ENCODE peak calls at places on chromosomes 5 and 9, in nine cellular contexts. Z is GM12878, G is stomach, K is tibial nerve, L is A549, A is transverse colon, R is K562, D is upper lobe of left lung, X is sigmoid colon. F is an unnamed sample.

GRCh38 chr9:121652838-121653231 is 1.4 kb downstream of the DAB2IP start:
- DNase-seq in G (no peak), K (no peak), D (no peak), X (no peak), L (no peak), A (no peak), Z (no peak), R (no peak), F (no peak)

GRCh38 chr5:55636711-55637110 is 75.4 kb downstream of the SLC38A9 start:
- DNase-seq in D (no peak), G (no peak), X (no peak), L (peak), A (peak), Z (no peak), R (no peak), K (no peak), F (peak)

GRCh38 chr9:111040494-111040893 is 2.2 kb upstream of the LPAR1 start:
- DNase-seq in R (no peak), G (no peak), L (no peak), X (no peak), Z (no peak), K (no peak), D (no peak), A (no peak), F (no peak)

GRCh38 chr5:122077451-122078115 is 476 bp downstream of the LOX start:
- DNase-seq in G (peak), X (peak), R (no peak), D (peak), A (peak), Z (no peak), K (peak), L (no peak), F (peak)

GRCh38 chr5:171269717-171270116 is 39.3 kb upstream of the TLX3 start:
- DNase-seq in Z (no peak), L (no peak), G (no peak), D (no peak), X (no peak), A (no peak), K (no peak), R (no peak), F (no peak)

GRCh38 chr5:177982956-177983355 is 13.1 kb downstream of the PROP1 start:
- DNase-seq in G (no peak), X (no peak), A (no peak), K (no peak), L (no peak), Z (no peak), D (no peak), R (no peak), F (no peak)

GRCh38 chr5:142017832-142018427 is 5.1 kb upstream of the GNPDA1 start:
- DNase-seq in R (no peak), X (no peak), Z (peak), D (no peak), G (no peak), K (no peak), A (no peak), L (no peak), F (no peak)

GRCh38 chr9:123389698-123390097 is 33.7 kb downstream of the CRB2 start:
- DNase-seq in K (no peak), Z (no peak), L (no peak), A (no peak), G (no peak), D (no peak), R (no peak), X (no peak), F (no peak)

GRCh38 chr5:911601-912000 is 18.9 kb downstream of the TRIP13 start:
- DNase-seq in K (no peak), G (no peak), L (no peak), X (no peak), D (no peak), A (no peak), Z (no peak), R (no peak), F (no peak)

GRCh38 chr5:61575103-61575502 is 243.0 kb downstream of the ZSWIM6 start:
- DNase-seq in Z (no peak), K (no peak), X (no peak), D (no peak), A (no peak), G (no peak), L (no peak), R (peak), F (no peak)

GRCh38 chr5:5422819-5423515 is 490 bp downstream of the ICE1 start:
- DNase-seq in G (no peak), A (no peak), D (no peak), L (no peak), X (no peak), K (no peak), R (peak), Z (no peak), F (no peak)

GRCh38 chr5:74237746-74238145 is 402.8 kb downstream of the ENC1 start:
- DNase-seq in Z (no peak), L (no peak), K (no peak), X (no peak), D (no peak), A (no peak), R (no peak), G (no peak), F (no peak)

GRCh38 chr9:76136986-76137385 is 246.5 kb downstream of the PCSK5 start:
- DNase-seq in G (no peak), Z (no peak), X (no peak), A (no peak), D (no peak), K (no peak), L (peak), R (no peak), F (no peak)

GRCh38 chr9:121906074-121906520 is 187.0 kb downstream of the TTLL11 start:
- DNase-seq in A (no peak), L (no peak), D (no peak), X (no peak), K (no peak), R (no peak), G (no peak), Z (no peak), F (no peak)

GRCh38 chr9:5621327-5621726 is 7.6 kb upstream of the RIC1 start:
- DNase-seq in A (no peak), L (peak), G (no peak), R (no peak), K (no peak), D (no peak), Z (no peak), X (no peak), F (no peak)

GRCh38 chr9:438961-439768 is 224.5 kb downstream of the DOCK8 start:
- DNase-seq in X (peak), Z (no peak), G (no peak), R (no peak), L (no peak), A (no peak), K (peak), D (peak), F (peak)

GRCh38 chr5:170000155-170000554 is 19.9 kb upstream of the INSYN2B start:
- DNase-seq in G (no peak), Z (no peak), R (no peak), K (no peak), X (no peak), L (no peak), D (no peak), A (no peak), F (no peak)

GRCh38 chr9:36980148-36980974 is 53.7 kb downstream of the PAX5 start:
- DNase-seq in D (no peak), G (no peak), K (no peak), X (peak), Z (no peak), R (peak), L (peak), A (no peak), F (no peak)

GRCh38 chr5:68305223-68305865 is 89.8 kb downstream of the PIK3R1 start:
- DNase-seq in L (no peak), X (no peak), K (no peak), A (no peak), R (no peak), G (no peak), D (no peak), Z (no peak), F (no peak)

GRCh38 chr5:1330847-1331831 is 13.8 kb downstream of the CLPTM1L start:
- DNase-seq in A (peak), Z (no peak), D (peak), R (no peak), X (peak), K (no peak), L (no peak), G (no peak), F (no peak)

GRCh38 chr9:73872693-73873092 is 624.4 kb upstream of the RORB start:
- DNase-seq in G (no peak), L (no peak), A (no peak), D (no peak), R (no peak), Z (no peak), K (no peak), X (no peak), F (no peak)

GRCh38 chr5:113022661-113023060 is 46.1 kb downstream of the DCP2 start:
- DNase-seq in R (no peak), L (no peak), D (no peak), K (no peak), Z (peak), X (no peak), A (no peak), G (no peak), F (no peak)
- H3K4me3 ChIP-seq in R (no peak), L (no peak), D (no peak), K (no peak), Z (no peak), X (no peak), A (no peak), G (no peak), F (no peak)

GRCh38 chr5:33379757-33380156 is 61.0 kb upstream of the TARS1 start:
- DNase-seq in R (peak), Z (no peak), A (no peak), X (no peak), K (no peak), G (no peak), L (no peak), D (no peak), F (no peak)
- TF ChIP-seq EP300 in R (no peak), Z (no peak), A (no peak), X (no peak), K (no peak), G (no peak), L (no peak), D (no peak), F (no peak)

DNA sequence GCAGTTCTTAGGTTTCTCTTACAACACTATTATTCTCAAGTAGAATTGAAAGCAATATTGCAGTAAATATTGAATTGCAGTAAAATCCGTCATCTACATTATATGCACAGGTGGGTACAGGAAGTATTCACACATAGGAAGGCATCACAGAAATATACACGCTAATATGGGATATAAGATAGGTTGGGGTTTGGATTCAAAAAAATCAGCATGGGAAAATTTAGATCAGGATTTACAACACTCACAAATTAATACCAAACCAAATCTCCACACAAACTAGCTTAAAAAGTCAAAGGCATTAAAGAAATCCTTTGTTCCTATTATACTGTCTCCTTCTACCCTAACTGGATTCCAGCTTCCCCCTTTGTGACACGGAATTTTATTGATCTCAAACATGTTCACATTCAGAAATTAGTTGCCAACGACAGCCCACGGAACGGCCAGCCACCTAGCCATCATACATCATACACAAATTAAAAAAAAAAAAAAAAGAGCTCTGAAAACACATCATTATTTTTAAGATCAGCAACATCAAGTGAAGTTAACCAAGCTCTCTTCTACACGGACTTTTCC is 2.2 kb downstream of the NR6A1 start:
- DNase-seq in A (no peak), D (no peak), G (no peak), Z (no peak), L (no peak), K (no peak), X (no peak), R (no peak), F (no peak)
- H3K4me3 ChIP-seq in A (no peak), D (peak), G (peak), Z (peak), L (peak), K (no peak), X (no peak), R (peak), F (no peak)

GRCh38 chr5:31090467-31090866 is 103.0 kb upstream of the CDH6 start:
- DNase-seq in D (no peak), K (no peak), A (no peak), R (no peak), G (no peak), Z (no peak), L (no peak), X (no peak), F (no peak)
- TF ChIP-seq EP300 in D (no peak), K (no peak), A (no peak), R (no peak), G (no peak), Z (no peak), L (no peak), X (no peak), F (no peak)

GRCh38 chr5:109199294-109199693 is 210.5 kb downstream of the PJA2 start:
- DNase-seq in G (no peak), X (no peak), L (no peak), A (no peak), D (no peak), K (no peak), Z (no peak), R (no peak), F (no peak)

GRCh38 chr5:109195667-109196066 is 214.1 kb downstream of the PJA2 start:
- DNase-seq in L (no peak), R (no peak), Z (no peak), X (no peak), K (no peak), A (no peak), D (no peak), G (no peak), F (no peak)

GRCh38 chr5:109200221-109200620 is 209.6 kb downstream of the PJA2 start:
- DNase-seq in A (no peak), K (no peak), Z (no peak), X (no peak), L (no peak), R (no peak), G (no peak), D (no peak), F (no peak)

GRCh38 chr5:109192543-109193281 is 217.1 kb downstream of the PJA2 start:
- DNase-seq in Z (no peak), D (no peak), G (no peak), K (no peak), A (no peak), R (no peak), L (no peak), X (no peak), F (no peak)

DNA sequence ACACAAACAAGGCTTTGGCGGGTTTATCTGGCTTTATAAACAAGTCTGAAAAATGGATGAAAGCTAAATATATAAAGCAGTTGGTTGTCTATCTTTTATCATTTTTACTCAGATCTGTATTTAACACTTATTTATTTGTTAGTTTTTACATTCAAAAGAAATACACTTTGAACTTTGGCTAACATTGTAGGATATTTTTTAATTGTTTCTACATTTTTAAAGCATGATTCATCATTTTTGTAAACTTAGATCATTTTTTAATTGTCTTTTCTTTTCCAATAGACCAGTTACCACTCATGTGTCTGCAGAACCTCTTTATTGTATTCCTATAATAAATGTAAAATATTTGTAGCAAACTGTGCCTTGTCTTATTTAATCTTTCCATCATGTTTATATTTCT is 213.3 kb downstream of the PJA2 start:
- DNase-seq in Z (no peak), K (no peak), G (no peak), A (no peak), X (no peak), R (no peak), D (no peak), L (no peak), F (no peak)
- H3K4me3 ChIP-seq in Z (no peak), K (no peak), G (no peak), A (no peak), X (no peak), R (no peak), D (no peak), L (no peak), F (no peak)

GRCh38 chr9:93058357-93059096 is at the start of gene SUSD3:
- DNase-seq in Z (peak), D (peak), A (peak), G (peak), X (peak), L (no peak), K (no peak), R (peak), F (peak)
- TF ChIP-seq EP300 in Z (no peak), D (no peak), A (no peak), G (no peak), X (no peak), L (no peak), K (no peak), R (no peak), F (no peak)

DNA sequence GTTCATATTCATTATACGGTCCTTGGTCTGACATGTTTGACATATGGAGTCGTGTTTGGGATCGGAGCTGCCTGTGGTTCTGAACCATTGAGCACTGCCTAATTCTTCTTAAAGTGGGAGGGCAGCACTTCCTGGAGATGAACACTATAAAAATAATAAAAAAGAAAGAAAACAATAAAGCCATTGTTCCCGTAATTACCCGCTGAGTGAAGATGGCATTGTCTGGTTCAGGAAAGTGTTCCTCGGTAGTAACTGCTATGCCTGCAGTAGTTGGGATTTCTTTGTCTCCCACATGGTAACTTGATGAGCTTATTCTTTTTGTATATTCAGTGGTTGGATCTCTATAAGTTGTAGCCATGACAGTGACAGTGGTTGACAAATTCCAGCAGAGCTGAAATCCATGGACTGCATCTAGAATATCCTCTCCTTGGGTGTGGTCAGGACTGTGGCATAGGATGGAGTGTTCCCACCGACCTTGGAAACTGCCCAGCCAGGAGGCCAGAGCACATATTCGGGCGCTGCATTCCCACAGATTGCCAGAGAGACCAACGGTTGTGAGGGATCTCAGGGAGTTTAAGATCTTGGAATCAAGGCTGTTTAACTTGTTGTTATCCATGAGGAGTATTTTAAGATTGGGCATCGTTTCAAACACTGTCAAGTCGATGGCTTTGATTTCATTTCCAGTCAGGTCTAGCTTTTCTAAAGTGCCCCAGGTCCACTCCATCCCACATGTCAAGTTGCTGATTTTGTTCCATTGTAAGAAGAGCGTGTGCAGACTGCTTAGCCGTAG is 1.8 kb downstream of the LRRTM2 start:
- DNase-seq in G (no peak), L (no peak), X (no peak), R (no peak), Z (no peak), A (no peak), K (no peak), D (no peak), F (no peak)
- H3K4me3 ChIP-seq in G (no peak), L (no peak), X (no peak), R (no peak), Z (no peak), A (no peak), K (no peak), D (no peak), F (no peak)

GRCh38 chr5:120463991-120464626 is at the start of gene PRR16:
- DNase-seq in G (peak), L (peak), R (peak), Z (no peak), X (peak), D (peak), A (peak), K (no peak), F (peak)
- TF ChIP-seq EP300 in G (no peak), L (no peak), R (no peak), Z (no peak), X (no peak), D (no peak), A (no peak), K (no peak), F (no peak)

GRCh38 chr9:135075234-135076142 is 12.0 kb upstream of the OLFM1 start:
- DNase-seq in R (no peak), D (peak), X (peak), Z (no peak), A (peak), L (no peak), K (peak), G (peak), F (peak)
- H3K4me3 ChIP-seq in R (no peak), D (peak), X (peak), Z (no peak), A (peak), L (peak), K (peak), G (peak), F (peak)

GRCh38 chr9:16090907-16091629 is 538.2 kb downstream of the CCDC171 start:
- DNase-seq in G (no peak), X (no peak), A (no peak), Z (no peak), L (no peak), D (no peak), R (no peak), K (no peak), F (no peak)

GRCh38 chr9:16092142-16092541 is 539.3 kb downstream of the CCDC171 start:
- DNase-seq in X (no peak), L (no peak), R (no peak), A (no peak), Z (no peak), G (no peak), K (no peak), D (no peak), F (no peak)

GRCh38 chr9:16092627-16093091 is 539.8 kb downstream of the CCDC171 start:
- DNase-seq in X (no peak), Z (no peak), L (no peak), K (peak), G (no peak), D (peak), A (no peak), R (no peak), F (peak)
- TF ChIP-seq EP300 in X (no peak), Z (no peak), L (no peak), K (peak), G (no peak), D (no peak), A (no peak), R (no peak), F (no peak)